ENCODE peak calls at places on chromosomes 11 and 22, in four cellular contexts. M is mesothelial cell of epicardium, L is lower lobe of right lung, Z is progenitor cell of endocrine pancreas. O is an unnamed sample.

GRCh38 chr22:20062766-20063083 is 17.3 kb upstream of the DGCR8 start:
- DNase-seq in M (no peak), L (no peak), Z (no peak), O (no peak)

GRCh38 chr11:134785059-134785458 is 373.0 kb upstream of the B3GAT1 start:
- DNase-seq in M (no peak), L (no peak), Z (no peak), O (no peak)

GRCh38 chr11:95187730-95188129 is 43.3 kb downstream of the SESN3 start:
- DNase-seq in M (no peak), L (no peak), Z (no peak), O (no peak)

GRCh38 chr22:49190816-49191505 is 636.7 kb downstream of the BRD1 start:
- DNase-seq in M (no peak), L (peak), Z (no peak), O (no peak)

GRCh38 chr11:36565033-36565610 is 2.7 kb upstream of the RAG1 start:
- DNase-seq in M (no peak), L (no peak), Z (no peak), O (no peak)

GRCh38 chr22:44627521-44628139 is 74.4 kb upstream of the PRR5 start:
- DNase-seq in M (no peak), L (no peak), Z (no peak), O (no peak)

GRCh38 chr11:14974723-14975587 is 2.8 kb upstream of the CALCA start:
- DNase-seq in M (no peak), L (no peak), Z (peak), O (peak)

GRCh38 chr11:113319085-113319484 is 4.7 kb downstream of the TTC12 start:
- DNase-seq in M (no peak), L (no peak), Z (no peak), O (no peak)

GRCh38 chr22:30591191-30591587 is 521 bp downstream of the PES1 start:
- DNase-seq in M (no peak), L (no peak), Z (no peak), O (no peak)

GRCh38 chr11:16924826-16925494 is 89.3 kb downstream of the PLEKHA7 start:
- DNase-seq in M (peak), L (peak), Z (peak), O (peak)

GRCh38 chr11:86896486-86896885 is 58.7 kb downstream of the FZD4 start:
- DNase-seq in M (no peak), L (no peak), Z (no peak), O (no peak)

GRCh38 chr11:63639195-63639832 is 25.1 kb upstream of the PLAAT3 start:
- DNase-seq in M (no peak), L (no peak), Z (no peak), O (no peak)

GRCh38 chr11:20261526-20261925 is 101.3 kb upstream of the DBX1 start:
- DNase-seq in M (no peak), L (no peak), Z (no peak), O (no peak)

GRCh38 chr11:126391970-126392637 is 36.6 kb downstream of the ST3GAL4 start:
- DNase-seq in M (no peak), L (no peak), Z (no peak), O (no peak)

GRCh38 chr11:8597182-8597581 is 3.2 kb upstream of the STK33 start:
- DNase-seq in M (no peak), L (no peak), Z (no peak), O (no peak)

GRCh38 chr11:17510507-17511206 is 33.6 kb downstream of the USH1C start:
- DNase-seq in M (no peak), L (no peak), Z (no peak), O (no peak)

GRCh38 chr22:40769761-40770160 is 49.4 kb downstream of the SLC25A17 start:
- DNase-seq in M (no peak), L (no peak), Z (no peak), O (no peak)

GRCh38 chr22:23251445-23252093 is 71.3 kb downstream of the BCR start:
- DNase-seq in M (no peak), L (no peak), Z (no peak), O (no peak)

GRCh38 chr11:89545701-89546100 is 54.5 kb upstream of the NOX4 start:
- DNase-seq in M (no peak), L (no peak), Z (no peak), O (no peak)

GRCh38 chr22:20741634-20742581 is 32.0 kb upstream of the SERPIND1 start:
- DNase-seq in M (no peak), L (no peak), Z (no peak), O (no peak)

GRCh38 chr11:75673977-75674582 is 5.2 kb upstream of the MAP6 start:
- DNase-seq in M (no peak), L (no peak), Z (no peak), O (no peak)

GRCh38 chr11:64996710-64997380 is at the start of gene BATF2:
- DNase-seq in M (no peak), L (peak), Z (no peak), O (peak)

DNA sequence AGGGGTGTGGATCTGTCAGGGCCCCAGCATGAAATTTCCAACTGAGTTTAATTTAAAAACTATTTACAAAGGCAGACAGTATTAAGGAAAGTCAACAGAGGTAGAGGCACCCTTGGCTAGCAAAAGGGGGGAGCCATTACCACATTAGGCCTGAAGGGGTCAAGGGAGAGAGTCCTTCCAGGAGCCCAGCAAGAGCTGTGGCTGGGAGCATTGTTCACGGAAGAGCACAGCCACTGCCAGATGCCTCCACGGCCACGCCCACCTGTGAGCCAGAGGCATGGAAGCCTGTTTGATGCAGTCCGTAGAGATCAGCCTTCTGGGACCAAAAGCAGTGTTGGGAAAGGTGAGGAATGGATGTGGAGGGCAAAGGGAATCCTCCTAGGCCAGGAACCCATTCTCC is 102.6 kb downstream of the GALNT18 start:
- DNase-seq in M (no peak), L (no peak), Z (no peak), O (no peak)
- TF ChIP-seq CTCF in M (no peak), L (no peak), Z (peak), O (no peak)

GRCh38 chr11:325796-326591 is 5.3 kb upstream of the IFITM3 start:
- DNase-seq in M (no peak), L (no peak), Z (no peak), O (no peak)

GRCh38 chr11:328012-328411 is 7.4 kb upstream of the IFITM3 start:
- DNase-seq in M (no peak), L (no peak), Z (no peak), O (no peak)

GRCh38 chr11:327581-327923 is 6.9 kb upstream of the IFITM3 start:
- DNase-seq in M (no peak), L (no peak), Z (no peak), O (no peak)

GRCh38 chr11:326592-326841 is 5.9 kb upstream of the IFITM3 start:
- DNase-seq in M (no peak), L (no peak), Z (no peak), O (no peak)

DNA sequence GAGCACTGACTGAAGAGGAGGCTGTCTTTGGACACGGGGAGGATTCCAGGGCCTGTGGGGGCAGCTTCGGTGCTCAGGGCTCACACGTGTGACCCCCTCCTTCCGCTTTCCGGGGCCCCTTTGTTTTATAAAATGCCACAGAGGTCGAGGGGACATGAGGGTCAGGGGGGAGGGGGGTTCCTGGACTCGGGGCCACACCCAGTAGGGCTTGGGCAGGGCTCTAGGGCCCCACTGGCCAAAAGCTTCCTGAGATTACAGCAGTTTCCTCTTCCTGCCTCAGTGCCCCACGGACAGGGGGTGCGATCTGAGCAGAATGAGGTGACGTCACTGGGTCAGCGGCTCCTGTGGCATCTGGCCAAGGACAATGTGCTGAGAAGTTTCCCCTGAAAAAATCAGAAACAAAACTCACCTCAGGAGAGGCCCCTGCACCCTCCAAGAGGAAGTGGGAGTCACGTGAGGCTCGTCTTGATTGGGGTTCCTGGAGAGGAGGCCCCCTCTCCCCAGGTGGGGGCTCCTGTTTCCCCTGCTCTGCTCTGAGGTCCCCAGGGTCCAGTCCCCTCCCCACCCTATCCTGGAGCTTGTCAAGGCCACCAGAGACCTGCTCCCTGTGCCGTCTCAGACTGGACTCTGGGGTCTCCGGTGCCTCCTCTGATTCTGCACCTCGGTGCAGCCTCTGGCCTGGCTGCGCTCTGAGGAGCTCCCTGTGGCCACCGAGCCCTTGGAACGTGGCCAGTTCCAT is 6.4 kb upstream of the IFITM3 start:
- DNase-seq in M (no peak), L (peak), Z (no peak), O (no peak)
- TF ChIP-seq CTCF in M (no peak), L (no peak), Z (no peak), O (no peak)

GRCh38 chr11:131503017-131503416 is 132.6 kb downstream of the NTM start:
- DNase-seq in M (no peak), L (no peak), Z (no peak), O (no peak)

GRCh38 chr11:131498631-131499053 is 128.2 kb downstream of the NTM start:
- DNase-seq in M (no peak), L (no peak), Z (no peak), O (no peak)

GRCh38 chr11:131499199-131499598 is 128.8 kb downstream of the NTM start:
- DNase-seq in M (no peak), L (no peak), Z (no peak), O (no peak)

GRCh38 chr11:131506376-131506775 is 136.0 kb downstream of the NTM start:
- DNase-seq in M (no peak), L (no peak), Z (no peak), O (no peak)

DNA sequence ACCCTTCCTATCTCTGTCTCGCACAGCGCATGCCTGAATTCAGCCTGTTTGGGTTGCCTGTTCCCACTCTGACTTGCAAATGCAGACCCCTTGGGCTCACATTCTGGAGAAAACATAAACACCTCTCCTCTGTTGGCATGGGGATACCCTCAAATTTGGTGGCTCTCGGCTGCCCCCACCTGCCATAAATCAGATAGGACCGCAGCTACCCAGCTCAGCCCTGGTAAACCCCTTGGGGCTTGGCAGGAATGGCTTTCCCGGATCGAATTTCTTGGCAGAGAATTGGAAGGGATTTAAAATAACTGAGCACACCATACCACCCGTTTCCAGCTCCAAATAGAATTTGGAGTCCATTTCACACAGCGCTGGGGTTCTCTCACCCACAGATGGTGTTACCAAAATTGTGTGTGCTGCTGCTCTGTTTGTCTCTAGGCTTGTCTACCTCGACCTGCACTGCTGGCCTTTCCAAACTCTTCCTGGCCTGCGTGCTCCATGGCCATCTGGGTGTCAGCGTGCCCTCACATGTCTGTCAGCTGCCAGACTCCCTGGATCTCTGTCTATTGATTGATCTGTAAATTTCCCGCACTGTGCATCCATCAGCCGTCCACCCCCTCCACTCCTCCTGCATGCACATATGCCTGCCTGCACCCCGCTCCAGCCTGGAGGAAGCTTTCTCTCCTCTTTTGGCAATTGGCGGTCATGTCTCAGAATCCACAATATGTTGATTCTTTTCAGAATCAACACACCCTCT is 134.0 kb downstream of the NTM start:
- DNase-seq in M (no peak), L (no peak), Z (no peak), O (peak)
- TF ChIP-seq CTCF in M (no peak), L (no peak), Z (peak), O (peak)

GRCh38 chr11:131671764-131672163 is 301.3 kb downstream of the NTM start:
- DNase-seq in M (no peak), L (no peak), Z (peak), O (no peak)
- TF ChIP-seq CTCF in M (no peak), L (no peak), Z (peak), O (peak)

GRCh38 chr11:115910379-115910778 is 406.2 kb upstream of the CADM1 start:
- DNase-seq in M (no peak), L (no peak), Z (no peak), O (no peak)

GRCh38 chr11:115916596-115916995 is 412.4 kb upstream of the CADM1 start:
- DNase-seq in M (no peak), L (no peak), Z (no peak), O (no peak)

GRCh38 chr11:115911656-115912055 is 407.4 kb upstream of the CADM1 start:
- DNase-seq in M (no peak), L (no peak), Z (no peak), O (no peak)

GRCh38 chr11:115912484-115912945 is 408.3 kb upstream of the CADM1 start:
- DNase-seq in M (no peak), L (no peak), Z (no peak), O (no peak)
- TF ChIP-seq CTCF in M (no peak), L (no peak), Z (peak), O (peak)

DNA sequence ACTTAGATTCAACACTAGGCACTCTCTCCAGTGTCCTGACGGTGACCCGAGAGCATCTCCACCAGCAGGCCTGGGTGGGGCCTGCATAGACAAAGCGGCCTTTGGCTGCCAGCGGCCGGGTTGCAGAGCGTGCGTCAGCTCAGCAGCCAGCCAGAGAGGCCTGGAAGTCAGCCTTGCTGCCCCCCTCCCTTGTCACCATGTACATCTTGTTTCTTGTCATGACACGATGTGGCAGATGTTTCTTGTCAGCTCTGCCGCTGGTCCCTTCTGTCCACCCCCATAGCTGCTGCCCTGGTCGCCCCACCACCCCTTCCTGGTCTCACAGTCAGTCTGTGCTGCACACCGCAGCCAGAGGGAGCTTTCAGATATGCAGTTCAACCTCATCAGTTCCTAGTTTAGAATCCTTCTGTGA is 33.1 kb upstream of the CBX7 start:
- DNase-seq in M (no peak), L (peak), Z (no peak), O (peak)
- TF ChIP-seq CTCF in M (no peak), L (peak), Z (no peak), O (no peak)

GRCh38 chr11:120306519-120307242 is 18.4 kb upstream of the TLCD5 start:
- DNase-seq in M (no peak), L (no peak), Z (no peak), O (no peak)
- TF ChIP-seq CTCF in M (no peak), L (no peak), Z (peak), O (peak)

DNA sequence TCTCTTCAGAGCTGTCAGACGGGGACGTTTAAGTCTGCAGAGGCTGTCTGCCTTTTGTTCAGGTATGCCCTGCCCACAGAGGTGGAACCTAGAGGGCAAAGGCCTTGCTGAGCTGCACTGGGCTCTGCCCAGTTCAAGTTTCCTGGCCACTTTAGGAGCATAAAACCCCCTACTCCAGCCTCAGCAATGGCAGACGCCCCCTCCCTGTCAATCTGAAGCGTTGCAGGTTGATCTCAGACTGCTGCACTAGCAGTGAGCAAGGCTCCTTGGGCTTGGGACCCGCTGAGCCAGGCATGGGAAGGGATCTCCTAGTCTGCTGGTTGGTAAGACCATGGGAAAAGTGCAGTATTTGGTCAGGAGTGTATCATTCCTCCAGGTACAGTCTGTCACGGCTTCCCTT is 66.6 kb upstream of the TP53I11 start:
- DNase-seq in M (no peak), L (no peak), Z (no peak), O (no peak)
- TF ChIP-seq CTCF in M (no peak), L (no peak), Z (peak), O (no peak)

GRCh38 chr11:656426-656825 is 19.4 kb downstream of the DRD4 start:
- DNase-seq in M (no peak), L (no peak), Z (no peak), O (no peak)
- TF ChIP-seq CTCF in M (no peak), L (no peak), Z (no peak), O (no peak)